ENCODE peak calls at places on chromosomes 6 and 20, in five cellular contexts. B is lower lobe of right lung, L is transverse colon, D is lung, Z is heart left ventricle. P is an unnamed sample.

GRCh38 chr6:167477688-167478087 is 152.8 kb downstream of the TTLL2 start:
- DNase-seq in B (no peak), L (no peak), D (no peak), Z (no peak), P (no peak)

GRCh38 chr20:48463916-48464315 is 363.9 kb downstream of the PREX1 start:
- DNase-seq in B (no peak), L (no peak), D (no peak), Z (no peak), P (peak; percentile 33)

GRCh38 chr6:22421187-22421586 is 124.4 kb upstream of the PRL start:
- DNase-seq in B (no peak), L (no peak), D (no peak), Z (no peak), P (peak; percentile 20)

GRCh38 chr6:7262037-7262461 is 51.0 kb downstream of the SSR1 start:
- DNase-seq in B (no peak), L (peak; percentile 51), D (peak; percentile 39), Z (peak; percentile 39), P (no peak)

GRCh38 chr6:100202417-100203194 is 208.6 kb upstream of the MCHR2 start:
- DNase-seq in B (no peak), L (no peak), D (no peak), Z (no peak), P (peak; percentile 83)

GRCh38 chr6:156544046-156544445 is 233.1 kb upstream of the ARID1B start:
- DNase-seq in B (no peak), L (no peak), D (peak; percentile 18), Z (no peak), P (no peak)

GRCh38 chr6:37648465-37649330 is 49.0 kb downstream of the MDGA1 start:
- DNase-seq in B (no peak), L (no peak), D (no peak), Z (no peak), P (no peak)

GRCh38 chr6:150878347-150879213 is 13.1 kb downstream of the MTHFD1L start:
- DNase-seq in B (no peak), L (no peak), D (no peak), Z (no peak), P (no peak)

GRCh38 chr6:169428532-169428931 is 174.9 kb upstream of the THBS2 start:
- DNase-seq in B (no peak), L (no peak), D (no peak), Z (no peak), P (no peak)

GRCh38 chr20:31913431-31914157 is 38.3 kb downstream of the PDRG1 start:
- DNase-seq in B (no peak), L (no peak), D (no peak), Z (no peak), P (no peak)

GRCh38 chr6:24520929-24521546 is 26.3 kb downstream of the ALDH5A1 start:
- DNase-seq in B (peak; percentile 69), L (peak; percentile 62), D (peak; percentile 52), Z (peak; percentile 24), P (peak; percentile 31)

GRCh38 chr6:139625998-139626975 is 251.8 kb upstream of the CITED2 start:
- DNase-seq in B (no peak), L (no peak), D (no peak), Z (no peak), P (no peak)

GRCh38 chr6:51349866-51350265 is 531.2 kb downstream of the TFAP2B start:
- DNase-seq in B (no peak), L (peak; percentile 8), D (no peak), Z (no peak), P (no peak)

GRCh38 chr6:132937466-132937906 is 123.1 kb downstream of the RPS12 start:
- DNase-seq in B (no peak), L (peak; percentile 14), D (peak; percentile 55), Z (peak; percentile 22), P (peak; percentile 42)

GRCh38 chr6:161748535-161749386 is 474.9 kb upstream of the AGPAT4 start:
- DNase-seq in B (no peak), L (peak; percentile 14), D (no peak), Z (no peak), P (peak; percentile 37)

GRCh38 chr6:100617633-100618348 is 153.1 kb upstream of the SIM1 start:
- DNase-seq in B (no peak), L (no peak), D (no peak), Z (no peak), P (no peak)

GRCh38 chr20:16066571-16066970 is 506.7 kb downstream of the KIF16B start:
- DNase-seq in B (no peak), L (no peak), D (no peak), Z (no peak), P (no peak)

GRCh38 chr6:27720607-27721580 is 191.3 kb downstream of the OR2B2 start:
- DNase-seq in B (no peak), L (no peak), D (no peak), Z (no peak), P (peak; percentile 86)

GRCh38 chr6:126661646-126662045 is 321.7 kb downstream of the CENPW start:
- DNase-seq in B (no peak), L (no peak), D (no peak), Z (no peak), P (peak; percentile 57)

GRCh38 chr6:27293436-27294152 is 18.5 kb downstream of the POM121L2 start:
- DNase-seq in B (no peak), L (no peak), D (no peak), Z (no peak), P (peak; percentile 75)

GRCh38 chr20:7540923-7541322 is 399.3 kb downstream of the HAO1 start:
- DNase-seq in B (no peak), L (no peak), D (no peak), Z (no peak), P (no peak)

GRCh38 chr6:35068644-35069043 is 72.5 kb downstream of the TCP11 start:
- DNase-seq in B (no peak), L (no peak), D (no peak), Z (no peak), P (no peak)

GRCh38 chr6:35068206-35068605 is 72.9 kb downstream of the TCP11 start:
- DNase-seq in B (peak; percentile 19), L (no peak), D (no peak), Z (no peak), P (no peak)

GRCh38 chr6:35070111-35070510 is 71.0 kb downstream of the TCP11 start:
- DNase-seq in B (no peak), L (no peak), D (no peak), Z (no peak), P (no peak)

GRCh38 chr6:35067234-35067633 is 73.9 kb downstream of the TCP11 start:
- DNase-seq in B (peak; percentile 34), L (no peak), D (no peak), Z (no peak), P (no peak)

GRCh38 chr6:35069262-35069661 is 71.9 kb downstream of the TCP11 start:
- DNase-seq in B (no peak), L (no peak), D (no peak), Z (no peak), P (no peak)
- H3K36me3 ChIP-seq in B (peaks cover 89% of the 10 kb centered on the region), L (peaks cover 10% of the 10 kb centered on the region), D (peaks cover 56% of the 10 kb centered on the region), Z (no peaks in the 10 kb centered on the region), P (peaks cover 2% of the 10 kb centered on the region)

GRCh38 chr6:63844287-63844686 is 208.7 kb downstream of the PHF3 start:
- DNase-seq in B (no peak), L (no peak), D (no peak), Z (no peak), P (peak; percentile 16)
- H3K27ac ChIP-seq in B (no peak overlapping the region), L (no peak overlapping the region), D (no peak overlapping the region), Z (no peak overlapping the region), P (no peak overlapping the region)

GRCh38 chr20:62350098-62350628 is 16.9 kb downstream of the LAMA5 start:
- DNase-seq in B (peak; percentile 80), L (peak; percentile 68), D (peak; percentile 72), Z (no peak), P (no peak)

GRCh38 chr20:62349537-62350097 is 17.5 kb downstream of the LAMA5 start:
- DNase-seq in B (no peak), L (no peak), D (no peak), Z (no peak), P (no peak)

GRCh38 chr20:62352402-62353288 is 14.5 kb downstream of the LAMA5 start:
- DNase-seq in B (no peak), L (no peak), D (no peak), Z (peak; percentile 89), P (no peak)

GRCh38 chr20:62351469-62352401 is 15.4 kb downstream of the LAMA5 start:
- DNase-seq in B (no peak), L (no peak), D (no peak), Z (no peak), P (no peak)

DNA sequence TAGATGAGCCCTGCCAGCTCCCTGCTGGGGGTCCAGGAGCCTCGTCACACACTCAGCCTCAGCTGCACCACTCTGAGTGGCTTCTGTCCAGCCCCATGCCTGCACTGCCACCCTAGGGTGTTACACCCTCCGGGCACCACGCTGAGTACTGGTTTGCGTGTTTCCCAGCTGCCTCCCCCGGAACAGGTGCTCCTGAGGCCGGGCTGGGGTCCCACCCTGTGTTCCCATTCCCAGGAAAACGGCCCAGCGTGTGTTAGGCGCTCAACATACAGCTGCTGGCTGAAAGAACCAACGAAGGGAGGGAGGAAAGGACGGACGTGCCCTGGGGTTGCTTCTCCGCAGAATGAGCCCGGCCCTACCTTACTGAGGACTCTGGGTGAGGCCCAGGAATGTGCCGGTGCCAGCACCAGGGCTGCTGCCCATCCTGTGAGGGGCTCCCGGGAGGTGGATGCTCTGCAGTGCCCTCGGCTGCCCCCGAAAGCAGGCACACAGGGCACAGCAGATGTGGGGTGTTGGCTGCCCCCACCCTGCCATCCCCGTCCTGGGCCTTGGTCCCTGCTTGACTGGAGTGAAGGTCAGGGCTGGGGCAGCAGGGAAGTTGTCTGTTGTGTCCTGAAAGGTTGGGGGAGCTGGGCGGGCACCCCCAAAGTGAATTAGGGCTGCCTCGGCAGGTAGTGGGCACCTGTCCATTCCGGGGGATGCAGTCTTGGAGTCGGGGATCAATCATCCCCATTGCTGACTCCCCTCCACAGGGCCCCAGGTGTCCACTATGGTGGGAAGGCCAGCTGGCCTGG is 16.3 kb downstream of the LAMA5 start:
- DNase-seq in B (no peak), L (no peak), D (no peak), Z (no peak), P (no peak)
- TF ChIP-seq CTCF in B (no peak), L (no peak), D (no peak), Z (no peak), P (no peak)

DNA sequence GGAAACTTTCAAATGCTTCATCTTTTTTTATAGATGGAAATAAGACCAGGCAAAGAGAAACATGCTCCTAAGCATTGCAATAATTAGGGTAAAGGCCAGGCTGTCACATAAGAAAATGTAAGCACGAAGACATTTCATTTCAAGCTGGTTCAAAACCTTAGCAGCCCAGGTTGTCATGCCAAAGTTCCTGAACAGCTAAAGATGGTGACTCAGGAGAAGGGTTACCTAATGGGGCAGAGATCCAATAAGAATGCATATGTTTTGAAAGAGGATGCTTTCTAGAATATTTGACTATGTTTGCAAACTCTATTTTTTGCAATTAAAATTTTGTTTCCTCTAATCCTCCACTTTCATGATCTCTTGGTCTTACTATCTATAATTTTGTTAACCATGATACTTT is 65.6 kb upstream of the PHACTR2 start:
- DNase-seq in B (no peak), L (no peak), D (no peak), Z (no peak), P (no peak)
- H3K36me3 ChIP-seq in B (no peaks in the 10 kb centered on the region), L (no peaks in the 10 kb centered on the region), D (no peaks in the 10 kb centered on the region), Z (no peaks in the 10 kb centered on the region), P (no peaks in the 10 kb centered on the region)

GRCh38 chr20:46584508-46584907 is 34.1 kb upstream of the OCSTAMP start:
- DNase-seq in B (no peak), L (no peak), D (no peak), Z (no peak), P (no peak)
- H3K27ac ChIP-seq in B (no peak overlapping the region), L (no peak overlapping the region), D (no peak overlapping the region), Z (no peak overlapping the region), P (no peak overlapping the region)

GRCh38 chr20:61662226-61662945 is 403.3 kb downstream of the TAF4 start:
- DNase-seq in B (no peak), L (no peak), D (no peak), Z (no peak), P (no peak)
- TF ChIP-seq CTCF in B (no peak), L (no peak), D (no peak), Z (no peak), P (peak; percentile 25)

GRCh38 chr20:40713508-40713907 is 24.5 kb upstream of the MAFB start:
- DNase-seq in B (no peak), L (no peak), D (no peak), Z (no peak), P (no peak)
- H3K36me3 ChIP-seq in B (no peaks in the 10 kb centered on the region), L (no peaks in the 10 kb centered on the region), D (no peaks in the 10 kb centered on the region), Z (no peaks in the 10 kb centered on the region), P (no peaks in the 10 kb centered on the region)